ENCODE peak calls at places on chromosomes 4 and X, in four cellular contexts. One of them, this sample, is unnamed.
A peak's percentile ranks its signal among the peaks of the same experiment; 100 is the strongest.

GRCh38 chrX:51440365-51440764 is 56.0 kb downstream of the NUDT11 start:
- DNase-seq in left ventricle myocardium inferior: no peak
- DNase-seq in left lung: no peak
- DNase-seq in CD8-positive, alpha-beta T cell: no peak
- DNase-seq in this sample: no peak

GRCh38 chr4:879730-880079 is 52.4 kb downstream of the GAK start:
- DNase-seq in left ventricle myocardium inferior: no peak
- DNase-seq in left lung: no peak
- DNase-seq in CD8-positive, alpha-beta T cell: no peak
- DNase-seq in this sample: no peak

GRCh38 chrX:150577174-150577573 is 8.8 kb downstream of the MTM1 start:
- DNase-seq in left ventricle myocardium inferior: no peak
- DNase-seq in left lung: no peak
- DNase-seq in CD8-positive, alpha-beta T cell: no peak
- DNase-seq in this sample: no peak

GRCh38 chrX:38066934-38067333 is 60.6 kb downstream of the SYTL5 start:
- DNase-seq in left ventricle myocardium inferior: no peak
- DNase-seq in left lung: no peak
- DNase-seq in CD8-positive, alpha-beta T cell: no peak
- DNase-seq in this sample: no peak

GRCh38 chr4:113476800-113477199 is 284.7 kb downstream of the CAMK2D start:
- DNase-seq in left ventricle myocardium inferior: no peak
- DNase-seq in left lung: no peak
- DNase-seq in CD8-positive, alpha-beta T cell: no peak
- DNase-seq in this sample: no peak

GRCh38 chr4:8542776-8543525 is 37.2 kb upstream of the GPR78 start:
- DNase-seq in left ventricle myocardium inferior: no peak
- DNase-seq in left lung: peak; percentile 41
- DNase-seq in CD8-positive, alpha-beta T cell: no peak
- DNase-seq in this sample: no peak

GRCh38 chr4:110064295-110064694 is 134.1 kb downstream of the ELOVL6 start:
- DNase-seq in left ventricle myocardium inferior: no peak
- DNase-seq in left lung: no peak
- DNase-seq in CD8-positive, alpha-beta T cell: no peak
- DNase-seq in this sample: no peak

GRCh38 chr4:114015444-114015899 is 36.0 kb upstream of the ARSJ start:
- DNase-seq in left ventricle myocardium inferior: no peak
- DNase-seq in left lung: no peak
- DNase-seq in CD8-positive, alpha-beta T cell: no peak
- DNase-seq in this sample: no peak

GRCh38 chr4:176191974-176192373 is 3.4 kb downstream of the SPATA4 start:
- DNase-seq in left ventricle myocardium inferior: no peak
- DNase-seq in left lung: no peak
- DNase-seq in CD8-positive, alpha-beta T cell: no peak
- DNase-seq in this sample: peak; percentile 20

GRCh38 chr4:70603856-70604255 is 11.8 kb downstream of the AMBN start:
- DNase-seq in left ventricle myocardium inferior: no peak
- DNase-seq in left lung: no peak
- DNase-seq in CD8-positive, alpha-beta T cell: no peak
- DNase-seq in this sample: no peak

GRCh38 chrX:14027031-14027430 is 2.7 kb downstream of the GEMIN8 start:
- DNase-seq in left ventricle myocardium inferior: peak; percentile 14
- DNase-seq in left lung: no peak
- DNase-seq in CD8-positive, alpha-beta T cell: no peak
- DNase-seq in this sample: no peak

GRCh38 chrX:71994601-71995000 is 84.0 kb downstream of the NHSL2 start:
- DNase-seq in left ventricle myocardium inferior: no peak
- DNase-seq in left lung: no peak
- DNase-seq in CD8-positive, alpha-beta T cell: no peak
- DNase-seq in this sample: no peak

GRCh38 chr4:25106363-25107151 is 53.7 kb downstream of the SEPSECS start:
- DNase-seq in left ventricle myocardium inferior: no peak
- DNase-seq in left lung: no peak
- DNase-seq in CD8-positive, alpha-beta T cell: no peak
- DNase-seq in this sample: no peak

GRCh38 chr4:57151481-57151880 is 41.3 kb upstream of the IGFBP7 start:
- DNase-seq in left ventricle myocardium inferior: no peak
- DNase-seq in left lung: no peak
- DNase-seq in CD8-positive, alpha-beta T cell: no peak
- DNase-seq in this sample: no peak

GRCh38 chr4:75921910-75922309 is 18.9 kb downstream of the NAAA start:
- DNase-seq in left ventricle myocardium inferior: no peak
- DNase-seq in left lung: no peak
- DNase-seq in CD8-positive, alpha-beta T cell: no peak
- DNase-seq in this sample: no peak

GRCh38 chrX:103608305-103608963 is 671 bp downstream of the TCEAL3 start:
- DNase-seq in left ventricle myocardium inferior: no peak
- DNase-seq in left lung: peak; percentile 59
- DNase-seq in CD8-positive, alpha-beta T cell: no peak
- DNase-seq in this sample: no peak

GRCh38 chrX:5876984-5877655 is 351.5 kb downstream of the NLGN4X start:
- DNase-seq in left ventricle myocardium inferior: peak; percentile 14
- DNase-seq in left lung: no peak
- DNase-seq in CD8-positive, alpha-beta T cell: no peak
- DNase-seq in this sample: no peak

GRCh38 chrX:19888419-19888879 is 1.0 kb upstream of the SH3KBP1 start:
- DNase-seq in left ventricle myocardium inferior: no peak
- DNase-seq in left lung: no peak
- DNase-seq in CD8-positive, alpha-beta T cell: no peak
- DNase-seq in this sample: no peak

GRCh38 chrX:122941801-122942200 is 242.3 kb upstream of the GRIA3 start:
- DNase-seq in left ventricle myocardium inferior: no peak
- DNase-seq in left lung: no peak
- DNase-seq in CD8-positive, alpha-beta T cell: no peak
- DNase-seq in this sample: no peak

GRCh38 chrX:53188763-53189162 is 36.2 kb downstream of the KDM5C start:
- DNase-seq in left ventricle myocardium inferior: no peak
- DNase-seq in left lung: no peak
- DNase-seq in CD8-positive, alpha-beta T cell: no peak
- DNase-seq in this sample: no peak

GRCh38 chr4:143287571-143287923 is 49.1 kb upstream of the GAB1 start:
- DNase-seq in left ventricle myocardium inferior: no peak
- DNase-seq in left lung: no peak
- DNase-seq in CD8-positive, alpha-beta T cell: no peak
- DNase-seq in this sample: no peak

GRCh38 chr4:7228734-7229133 is 36.4 kb downstream of the SORCS2 start:
- DNase-seq in left ventricle myocardium inferior: no peak
- DNase-seq in left lung: peak; percentile 72
- DNase-seq in CD8-positive, alpha-beta T cell: no peak
- DNase-seq in this sample: no peak

GRCh38 chr4:157992038-157992706 is 180.7 kb downstream of the GASK1B start:
- DNase-seq in left ventricle myocardium inferior: no peak
- DNase-seq in left lung: no peak
- DNase-seq in CD8-positive, alpha-beta T cell: no peak
- DNase-seq in this sample: peak; percentile 86

GRCh38 chr4:15711762-15712161 is 8.9 kb downstream of the BST1 start:
- DNase-seq in left ventricle myocardium inferior: no peak
- DNase-seq in left lung: no peak
- DNase-seq in CD8-positive, alpha-beta T cell: no peak
- DNase-seq in this sample: no peak

GRCh38 chrX:3522016-3522690 is 175.7 kb upstream of the MXRA5 start:
- DNase-seq in left ventricle myocardium inferior: no peak
- DNase-seq in left lung: no peak
- DNase-seq in CD8-positive, alpha-beta T cell: no peak
- DNase-seq in this sample: no peak

GRCh38 chr4:45323453-45324058 is 597.2 kb upstream of the GNPDA2 start:
- DNase-seq in left ventricle myocardium inferior: no peak
- DNase-seq in left lung: no peak
- DNase-seq in CD8-positive, alpha-beta T cell: no peak
- DNase-seq in this sample: no peak

GRCh38 chr4:2630556-2631273 is 94.3 kb downstream of the FAM193A start:
- DNase-seq in left ventricle myocardium inferior: no peak
- DNase-seq in left lung: no peak
- DNase-seq in CD8-positive, alpha-beta T cell: no peak
- DNase-seq in this sample: no peak

GRCh38 chr4:180106122-180106521 is 2137.1 kb upstream of the TENM3 start:
- DNase-seq in left ventricle myocardium inferior: no peak
- DNase-seq in left lung: no peak
- DNase-seq in CD8-positive, alpha-beta T cell: no peak
- DNase-seq in this sample: no peak

DNA sequence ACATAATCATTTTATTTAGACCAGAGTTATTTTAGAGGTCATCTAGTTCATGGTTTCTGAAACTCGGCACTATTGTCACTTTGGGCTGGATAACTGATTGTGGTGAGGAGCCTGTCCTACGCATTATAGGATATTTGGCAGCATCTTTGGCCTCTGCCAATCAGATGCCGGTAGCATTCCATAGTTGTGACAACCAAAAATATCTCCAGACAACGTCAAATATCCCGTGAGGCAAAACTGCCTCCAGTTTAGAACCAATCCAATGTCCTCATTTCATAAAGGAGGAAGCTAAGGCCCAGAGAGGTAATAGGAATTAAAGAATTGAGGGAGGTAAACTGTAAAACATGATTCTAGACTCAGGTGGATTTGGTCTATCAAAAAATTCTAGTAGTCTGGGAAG is 6.1 kb downstream of the ZMAT1 start:
- DNase-seq in left ventricle myocardium inferior: no peak
- DNase-seq in left lung: no peak
- DNase-seq in CD8-positive, alpha-beta T cell: no peak
- DNase-seq in this sample: no peak
- H3K4me1 ChIP-seq in left ventricle myocardium inferior: peaks cover 4% of the 10 kb centered on the region
- H3K4me1 ChIP-seq in left lung: no peaks in the 10 kb centered on the region
- H3K4me1 ChIP-seq in CD8-positive, alpha-beta T cell: peaks cover 7% of the 10 kb centered on the region
- H3K4me1 ChIP-seq in this sample: no peaks in the 10 kb centered on the region

DNA sequence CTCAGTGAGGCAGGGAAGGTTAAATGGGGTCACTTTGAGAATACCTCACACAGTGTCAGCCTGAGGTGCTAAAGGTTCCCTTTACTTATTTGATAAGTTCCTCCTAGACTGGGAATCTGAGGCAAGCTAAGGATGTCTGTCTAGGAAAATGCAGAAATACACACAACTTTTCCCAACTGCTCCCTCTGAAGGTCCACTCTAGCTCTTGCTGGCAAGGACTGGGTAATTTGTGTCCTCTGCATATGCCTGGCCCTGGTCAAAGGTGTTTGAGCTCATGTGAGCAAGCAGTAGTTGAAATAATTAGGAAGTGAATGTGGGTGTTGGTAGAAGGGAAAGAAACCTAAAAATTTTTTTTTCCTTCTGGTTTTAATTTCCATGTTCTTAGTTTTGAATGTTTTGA is 21.3 kb downstream of the TXLNG start:
- DNase-seq in left ventricle myocardium inferior: no peak
- DNase-seq in left lung: no peak
- DNase-seq in CD8-positive, alpha-beta T cell: no peak
- DNase-seq in this sample: no peak
- TF ChIP-seq CTCF in left ventricle myocardium inferior: peak; percentile 47
- TF ChIP-seq CTCF in left lung: no peak
- TF ChIP-seq CTCF in CD8-positive, alpha-beta T cell: no peak
- TF ChIP-seq CTCF in this sample: no peak

GRCh38 chr4:153485374-153485773 is 19.2 kb downstream of the TMEM131L start:
- DNase-seq in left ventricle myocardium inferior: no peak
- DNase-seq in left lung: no peak
- DNase-seq in CD8-positive, alpha-beta T cell: no peak
- DNase-seq in this sample: no peak

GRCh38 chr4:153486281-153487151 is 20.4 kb downstream of the TMEM131L start:
- DNase-seq in left ventricle myocardium inferior: no peak
- DNase-seq in left lung: no peak
- DNase-seq in CD8-positive, alpha-beta T cell: no peak
- DNase-seq in this sample: no peak

GRCh38 chr4:153483432-153484418 is 17.6 kb downstream of the TMEM131L start:
- DNase-seq in left ventricle myocardium inferior: no peak
- DNase-seq in left lung: no peak
- DNase-seq in CD8-positive, alpha-beta T cell: no peak
- DNase-seq in this sample: no peak

GRCh38 chr4:153488006-153488718 is 22.0 kb downstream of the TMEM131L start:
- DNase-seq in left ventricle myocardium inferior: no peak
- DNase-seq in left lung: peak; percentile 83
- DNase-seq in CD8-positive, alpha-beta T cell: peak; percentile 44
- DNase-seq in this sample: peak; percentile 44

GRCh38 chr4:153485860-153486259 is 19.7 kb downstream of the TMEM131L start:
- DNase-seq in left ventricle myocardium inferior: no peak
- DNase-seq in left lung: no peak
- DNase-seq in CD8-positive, alpha-beta T cell: no peak
- DNase-seq in this sample: no peak
- H3K4me1 ChIP-seq in left ventricle myocardium inferior: peaks cover 72% of the 10 kb centered on the region
- H3K4me1 ChIP-seq in left lung: peaks cover 59% of the 10 kb centered on the region
- H3K4me1 ChIP-seq in CD8-positive, alpha-beta T cell: peaks cover 79% of the 10 kb centered on the region
- H3K4me1 ChIP-seq in this sample: peaks cover 6% of the 10 kb centered on the region

GRCh38 chrX:115289465-115289864 is at the start of gene LUZP4:
- DNase-seq in left ventricle myocardium inferior: no peak
- DNase-seq in left lung: no peak
- DNase-seq in CD8-positive, alpha-beta T cell: no peak
- DNase-seq in this sample: no peak

GRCh38 chrX:115284877-115285276 is 4.6 kb upstream of the LUZP4 start:
- DNase-seq in left ventricle myocardium inferior: no peak
- DNase-seq in left lung: no peak
- DNase-seq in CD8-positive, alpha-beta T cell: no peak
- DNase-seq in this sample: no peak
- TF ChIP-seq CTCF in left ventricle myocardium inferior: no peak
- TF ChIP-seq CTCF in left lung: no peak
- TF ChIP-seq CTCF in CD8-positive, alpha-beta T cell: no peak
- TF ChIP-seq CTCF in this sample: no peak

This sample was measured in mucosa of descending colon.